ENCODE peak calls at places on chromosomes 5 and 9, in seven cellular contexts. One of them, this sample, is unnamed.

GRCh38 chr9:131528886-131529505 is 2.1 kb downstream of the UCK1 start:
- DNase-seq in HS-5: no peak
- DNase-seq in WERI-Rb-1: no peak
- DNase-seq in aorta: no peak
- DNase-seq in T-cell: no peak
- DNase-seq in right lobe of liver: peak; percentile 49
- DNase-seq in LHCN-M2: no peak
- DNase-seq in this sample: no peak

GRCh38 chr5:140360681-140361479 is 886 bp downstream of the SLC4A9 start:
- DNase-seq in HS-5: no peak
- DNase-seq in right lobe of liver: no peak
- DNase-seq in T-cell: no peak
- DNase-seq in LHCN-M2: no peak
- DNase-seq in WERI-Rb-1: no peak
- DNase-seq in aorta: no peak
- DNase-seq in this sample: no peak

GRCh38 chr5:42718591-42718990 is 38.0 kb upstream of the CCDC152 start:
- DNase-seq in aorta: no peak
- DNase-seq in HS-5: peak; percentile 67
- DNase-seq in LHCN-M2: peak; percentile 56
- DNase-seq in T-cell: no peak
- DNase-seq in WERI-Rb-1: no peak
- DNase-seq in right lobe of liver: no peak
- DNase-seq in this sample: no peak

GRCh38 chr9:123629531-123629930 is 273.5 kb downstream of the CRB2 start:
- DNase-seq in aorta: no peak
- DNase-seq in WERI-Rb-1: no peak
- DNase-seq in right lobe of liver: no peak
- DNase-seq in T-cell: no peak
- DNase-seq in LHCN-M2: no peak
- DNase-seq in HS-5: no peak
- DNase-seq in this sample: no peak

GRCh38 chr5:96065577-96066385 is 104.1 kb upstream of the ELL2 start:
- DNase-seq in right lobe of liver: no peak
- DNase-seq in T-cell: no peak
- DNase-seq in HS-5: no peak
- DNase-seq in WERI-Rb-1: peak; percentile 39
- DNase-seq in LHCN-M2: no peak
- DNase-seq in aorta: no peak
- DNase-seq in this sample: no peak

GRCh38 chr5:174459832-174460448 is 264.4 kb upstream of the MSX2 start:
- DNase-seq in WERI-Rb-1: no peak
- DNase-seq in right lobe of liver: no peak
- DNase-seq in T-cell: no peak
- DNase-seq in LHCN-M2: no peak
- DNase-seq in aorta: no peak
- DNase-seq in HS-5: no peak
- DNase-seq in this sample: no peak

GRCh38 chr9:77455312-77455927 is 192.7 kb downstream of the GNA14 start:
- DNase-seq in T-cell: no peak
- DNase-seq in WERI-Rb-1: peak; percentile 89
- DNase-seq in LHCN-M2: peak; percentile 35
- DNase-seq in aorta: no peak
- DNase-seq in HS-5: no peak
- DNase-seq in right lobe of liver: peak; percentile 57
- DNase-seq in this sample: peak; percentile 30

GRCh38 chr9:83935276-83935890 is 14.2 kb upstream of the KIF27 start:
- DNase-seq in LHCN-M2: peak; percentile 85
- DNase-seq in right lobe of liver: no peak
- DNase-seq in WERI-Rb-1: no peak
- DNase-seq in HS-5: no peak
- DNase-seq in aorta: no peak
- DNase-seq in T-cell: no peak
- DNase-seq in this sample: no peak

GRCh38 chr9:126317513-126317912 is 9.1 kb upstream of the MVB12B start:
- DNase-seq in HS-5: no peak
- DNase-seq in WERI-Rb-1: no peak
- DNase-seq in T-cell: no peak
- DNase-seq in right lobe of liver: no peak
- DNase-seq in aorta: no peak
- DNase-seq in LHCN-M2: no peak
- DNase-seq in this sample: no peak

GRCh38 chr5:173736374-173736773 is 119.9 kb upstream of the BOD1 start:
- DNase-seq in WERI-Rb-1: no peak
- DNase-seq in HS-5: no peak
- DNase-seq in T-cell: no peak
- DNase-seq in aorta: no peak
- DNase-seq in right lobe of liver: no peak
- DNase-seq in LHCN-M2: no peak
- DNase-seq in this sample: peak; percentile 78

GRCh38 chr9:14312721-14313377 is 1.1 kb downstream of the NFIB start:
- DNase-seq in right lobe of liver: no peak
- DNase-seq in aorta: peak; percentile 80
- DNase-seq in HS-5: no peak
- DNase-seq in LHCN-M2: peak; percentile 20
- DNase-seq in WERI-Rb-1: no peak
- DNase-seq in T-cell: no peak
- DNase-seq in this sample: no peak

GRCh38 chr9:70933318-70933717 is 188.1 kb downstream of the TRPM3 start:
- DNase-seq in right lobe of liver: no peak
- DNase-seq in T-cell: no peak
- DNase-seq in WERI-Rb-1: no peak
- DNase-seq in aorta: no peak
- DNase-seq in LHCN-M2: no peak
- DNase-seq in HS-5: no peak
- DNase-seq in this sample: no peak

GRCh38 chr9:3807601-3808000 is 281.8 kb upstream of the RFX3 start:
- DNase-seq in right lobe of liver: no peak
- DNase-seq in LHCN-M2: no peak
- DNase-seq in HS-5: no peak
- DNase-seq in aorta: no peak
- DNase-seq in T-cell: no peak
- DNase-seq in WERI-Rb-1: no peak
- DNase-seq in this sample: no peak

GRCh38 chr5:134512661-134512999 is 12.8 kb upstream of the JADE2 start:
- DNase-seq in aorta: no peak
- DNase-seq in LHCN-M2: no peak
- DNase-seq in WERI-Rb-1: peak; percentile 34
- DNase-seq in right lobe of liver: no peak
- DNase-seq in HS-5: no peak
- DNase-seq in T-cell: no peak
- DNase-seq in this sample: no peak

GRCh38 chr5:56908942-56909293 is 478 bp upstream of the SETD9 start:
- DNase-seq in aorta: peak; percentile 92
- DNase-seq in WERI-Rb-1: no peak
- DNase-seq in LHCN-M2: no peak
- DNase-seq in right lobe of liver: peak; percentile 87
- DNase-seq in T-cell: no peak
- DNase-seq in HS-5: no peak
- DNase-seq in this sample: no peak

GRCh38 chr9:78807286-78807685 is 510.4 kb downstream of the PSAT1 start:
- DNase-seq in LHCN-M2: no peak
- DNase-seq in T-cell: no peak
- DNase-seq in aorta: no peak
- DNase-seq in right lobe of liver: no peak
- DNase-seq in WERI-Rb-1: no peak
- DNase-seq in HS-5: no peak
- DNase-seq in this sample: no peak

GRCh38 chr5:174337276-174338203 is 292.0 kb downstream of the NSG2 start:
- DNase-seq in LHCN-M2: no peak
- DNase-seq in WERI-Rb-1: no peak
- DNase-seq in aorta: no peak
- DNase-seq in right lobe of liver: no peak
- DNase-seq in HS-5: no peak
- DNase-seq in T-cell: no peak
- DNase-seq in this sample: peak; percentile 84

GRCh38 chr5:10705736-10706135 is 55.3 kb downstream of the DAP start:
- DNase-seq in LHCN-M2: no peak
- DNase-seq in WERI-Rb-1: no peak
- DNase-seq in aorta: no peak
- DNase-seq in HS-5: peak; percentile 30
- DNase-seq in right lobe of liver: no peak
- DNase-seq in T-cell: no peak
- DNase-seq in this sample: no peak

GRCh38 chr9:74066128-74066527 is 431.0 kb upstream of the RORB start:
- DNase-seq in T-cell: no peak
- DNase-seq in WERI-Rb-1: no peak
- DNase-seq in aorta: no peak
- DNase-seq in right lobe of liver: no peak
- DNase-seq in LHCN-M2: no peak
- DNase-seq in HS-5: no peak
- DNase-seq in this sample: peak; percentile 19

GRCh38 chr5:160767062-160767461 is 84.9 kb downstream of the ATP10B start:
- DNase-seq in HS-5: no peak
- DNase-seq in aorta: no peak
- DNase-seq in T-cell: no peak
- DNase-seq in LHCN-M2: no peak
- DNase-seq in WERI-Rb-1: no peak
- DNase-seq in right lobe of liver: no peak
- DNase-seq in this sample: no peak

GRCh38 chr5:146744358-146744757 is 134.2 kb downstream of the PPP2R2B start:
- DNase-seq in HS-5: peak; percentile 35
- DNase-seq in right lobe of liver: no peak
- DNase-seq in T-cell: no peak
- DNase-seq in aorta: no peak
- DNase-seq in LHCN-M2: peak; percentile 75
- DNase-seq in WERI-Rb-1: no peak
- DNase-seq in this sample: no peak

GRCh38 chr9:70761139-70761538 is 346.7 kb upstream of the KLF9 start:
- DNase-seq in aorta: no peak
- DNase-seq in HS-5: no peak
- DNase-seq in LHCN-M2: no peak
- DNase-seq in right lobe of liver: no peak
- DNase-seq in WERI-Rb-1: no peak
- DNase-seq in T-cell: no peak
- DNase-seq in this sample: peak; percentile 18

GRCh38 chr5:10532421-10532820 is 31.4 kb upstream of the ANKRD33B start:
- DNase-seq in aorta: peak; percentile 9
- DNase-seq in LHCN-M2: no peak
- DNase-seq in WERI-Rb-1: no peak
- DNase-seq in right lobe of liver: no peak
- DNase-seq in T-cell: no peak
- DNase-seq in HS-5: no peak
- DNase-seq in this sample: no peak

GRCh38 chr5:109364977-109365376 is 44.8 kb downstream of the PJA2 start:
- DNase-seq in HS-5: no peak
- DNase-seq in aorta: no peak
- DNase-seq in T-cell: no peak
- DNase-seq in WERI-Rb-1: no peak
- DNase-seq in LHCN-M2: no peak
- DNase-seq in right lobe of liver: no peak
- DNase-seq in this sample: no peak

GRCh38 chr5:58722160-58722559 is 139.3 kb downstream of the RAB3C start:
- DNase-seq in aorta: no peak
- DNase-seq in LHCN-M2: no peak
- DNase-seq in HS-5: no peak
- DNase-seq in T-cell: no peak
- DNase-seq in right lobe of liver: no peak
- DNase-seq in WERI-Rb-1: no peak
- DNase-seq in this sample: no peak

GRCh38 chr9:69364510-69365150 is 39.6 kb downstream of the ENTREP1 start:
- DNase-seq in HS-5: no peak
- DNase-seq in aorta: no peak
- DNase-seq in WERI-Rb-1: no peak
- DNase-seq in right lobe of liver: no peak
- DNase-seq in LHCN-M2: no peak
- DNase-seq in T-cell: no peak
- DNase-seq in this sample: no peak

GRCh38 chr5:133321286-133321832 is 269.5 kb downstream of the HSPA4 start:
- DNase-seq in WERI-Rb-1: no peak
- DNase-seq in aorta: peak; percentile 60
- DNase-seq in HS-5: no peak
- DNase-seq in LHCN-M2: no peak
- DNase-seq in right lobe of liver: no peak
- DNase-seq in T-cell: no peak
- DNase-seq in this sample: no peak